ENCODE peak calls at places on chromosomes 5 and 9, in ten cellular contexts. C is cardiac muscle cell; G is tibial nerve; Q is epithelial cell of esophagus; R is Peyer's patch; K is choroid plexus epithelial cell; W is Calu3; D is cardiac fibroblast; V is AG09309; F is CD4-positive, alpha-beta T cell. L is an unnamed sample.

GRCh38 chr5:34717426-34718327 is 61.5 kb downstream of the RAI14 start:
- DNase-seq in V (peak), F (no peak), C (peak), K (peak), W (no peak), D (peak), Q (peak), R (no peak), G (no peak), L (no peak)

GRCh38 chr5:42787073-42787472 is 24.6 kb downstream of the SELENOP start:
- DNase-seq in C (no peak), D (no peak), K (no peak), Q (no peak), R (no peak), W (no peak), V (no peak), F (no peak), G (no peak), L (no peak)

GRCh38 chr9:127973169-127974001 is 7.4 kb downstream of the EEIG1 start:
- DNase-seq in K (no peak), V (no peak), G (no peak), C (no peak), R (peak), W (no peak), D (no peak), F (no peak), Q (no peak), L (no peak)

GRCh38 chr5:149837680-149838269 is 106.8 kb downstream of the PDE6A start:
- DNase-seq in G (peak), W (peak), C (peak), F (no peak), Q (peak), D (peak), K (peak), R (peak), V (peak), L (no peak)

GRCh38 chr9:75229605-75230332 is 141.5 kb downstream of the OSTF1 start:
- DNase-seq in K (peak), V (no peak), F (no peak), D (peak), R (peak), C (peak), G (no peak), W (peak), Q (peak), L (peak)

GRCh38 chr5:18010053-18010452 is 375.8 kb downstream of the TAF11L14 start:
- DNase-seq in D (no peak), K (no peak), Q (peak), V (no peak), W (no peak), G (no peak), F (no peak), R (no peak), C (no peak), L (no peak)

GRCh38 chr9:133709716-133710571 is 28.2 kb downstream of the SARDH start:
- DNase-seq in F (no peak), W (no peak), G (no peak), R (no peak), V (no peak), Q (no peak), D (no peak), C (no peak), K (no peak), L (no peak)

GRCh38 chr5:177103523-177104253 is 17.0 kb downstream of the FGFR4 start:
- DNase-seq in Q (peak), F (no peak), C (no peak), V (no peak), G (no peak), K (peak), R (no peak), D (peak), W (no peak), L (no peak)

GRCh38 chr5:133245191-133246052 is 193.6 kb downstream of the HSPA4 start:
- DNase-seq in V (peak), Q (peak), K (peak), C (peak), W (peak), F (no peak), R (no peak), D (peak), G (peak), L (no peak)

GRCh38 chr9:4742246-4742645 is 1.2 kb upstream of the AK3 start:
- DNase-seq in Q (peak), W (no peak), C (no peak), K (peak), G (no peak), F (no peak), V (no peak), D (no peak), R (no peak), L (no peak)

GRCh38 chr9:123406691-123407536 is 50.9 kb downstream of the CRB2 start:
- DNase-seq in G (no peak), F (no peak), Q (peak), R (no peak), D (no peak), V (no peak), C (peak), K (peak), W (no peak), L (no peak)

GRCh38 chr9:5482194-5482593 is 28.1 kb upstream of the PDCD1LG2 start:
- DNase-seq in F (no peak), R (no peak), D (no peak), G (no peak), V (no peak), Q (no peak), K (no peak), W (no peak), C (no peak), L (no peak)

GRCh38 chr5:74919487-74919886 is 53.3 kb upstream of the FAM169A start:
- DNase-seq in C (peak), D (peak), V (no peak), W (no peak), G (no peak), R (no peak), F (no peak), K (peak), Q (peak), L (no peak)

GRCh38 chr5:141969783-141970741 is 1.2 kb downstream of the RNF14 start:
- DNase-seq in K (peak), C (no peak), V (no peak), R (no peak), Q (no peak), W (no peak), D (peak), F (no peak), G (no peak), L (peak)

GRCh38 chr9:32431940-32432555 is 47.6 kb downstream of the ACO1 start:
- DNase-seq in G (peak), Q (peak), K (peak), F (peak), V (no peak), C (peak), D (peak), R (peak), W (peak), L (no peak)

GRCh38 chr9:22622823-22623222 is 176.2 kb downstream of the DMRTA1 start:
- DNase-seq in C (no peak), R (no peak), D (no peak), Q (no peak), F (no peak), V (no peak), G (no peak), K (no peak), W (no peak), L (no peak)

GRCh38 chr9:34069831-34070230 is 21.1 kb upstream of the UBAP2 start:
- DNase-seq in R (no peak), F (no peak), D (no peak), K (no peak), V (no peak), W (no peak), C (no peak), G (no peak), Q (peak), L (peak)

GRCh38 chr5:37110128-37110527 is 139.0 kb downstream of the CPLANE1 start:
- DNase-seq in F (no peak), V (no peak), Q (no peak), C (no peak), G (no peak), R (no peak), D (no peak), K (no peak), W (no peak), L (no peak)

GRCh38 chr5:165808358-165808757 is 2302.9 kb downstream of the MAT2B start:
- DNase-seq in G (no peak), W (no peak), Q (no peak), V (no peak), R (no peak), F (no peak), K (no peak), D (no peak), C (no peak), L (peak)

GRCh38 chr9:105243015-105243686 is 1.3 kb upstream of the SLC44A1 start:
- DNase-seq in R (no peak), V (peak), F (no peak), W (no peak), G (no peak), K (peak), Q (no peak), C (peak), D (peak), L (no peak)

GRCh38 chr9:16475257-16475656 is 395.2 kb downstream of the BNC2 start:
- DNase-seq in V (no peak), F (no peak), Q (no peak), R (no peak), K (no peak), W (no peak), D (no peak), C (no peak), G (no peak), L (no peak)

GRCh38 chr9:96135071-96135825 is 166.7 kb downstream of the HSD17B3 start:
- DNase-seq in C (peak), K (peak), F (no peak), R (no peak), G (no peak), D (peak), W (no peak), V (no peak), Q (no peak), L (no peak)

GRCh38 chr9:136372561-136373299 is 739 bp downstream of the CARD9 start:
- DNase-seq in K (peak), W (peak), V (no peak), G (peak), R (peak), D (peak), C (peak), Q (peak), F (no peak), L (peak)

GRCh38 chr9:79220246-79220645 is 351.5 kb upstream of the TLE4 start:
- DNase-seq in Q (peak), W (no peak), D (peak), G (no peak), C (peak), R (no peak), F (no peak), K (peak), V (no peak), L (no peak)

GRCh38 chr9:94181782-94182181 is 77.3 kb upstream of the ZNF169 start:
- DNase-seq in K (no peak), G (no peak), V (no peak), F (no peak), W (no peak), C (no peak), D (no peak), Q (no peak), R (no peak), L (no peak)

GRCh38 chr5:50889790-50890189 is 223.4 kb downstream of the PARP8 start:
- DNase-seq in C (no peak), V (no peak), F (no peak), R (no peak), D (peak), G (no peak), W (no peak), K (peak), Q (no peak), L (peak)

GRCh38 chr9:135851748-135852147 is 55.6 kb downstream of the CAMSAP1 start:
- DNase-seq in K (no peak), V (no peak), W (no peak), F (no peak), R (no peak), Q (peak), D (no peak), G (no peak), C (no peak), L (no peak)

GRCh38 chr5:179288809-179289185 is 56.5 kb downstream of the ADAMTS2 start:
- DNase-seq in G (no peak), K (no peak), C (no peak), D (no peak), V (no peak), F (no peak), Q (no peak), W (no peak), R (peak), L (no peak)

GRCh38 chr9:88775037-88775471 is 216.2 kb upstream of the S1PR3 start:
- DNase-seq in R (no peak), G (peak), D (peak), Q (peak), C (peak), F (no peak), W (no peak), V (peak), K (peak), L (peak)

GRCh38 chr5:88555658-88556057 is 287.0 kb upstream of the TMEM161B start:
- DNase-seq in F (no peak), D (no peak), W (no peak), K (no peak), C (no peak), V (no peak), Q (no peak), R (no peak), G (no peak), L (no peak)

GRCh38 chr9:99181621-99182020 is 40.1 kb downstream of the ALG2 start:
- DNase-seq in D (peak), V (no peak), R (no peak), W (no peak), F (no peak), Q (no peak), G (no peak), K (peak), C (peak), L (no peak)

GRCh38 chr5:147234825-147235635 is at the start of gene STK32A:
- DNase-seq in V (no peak), K (peak), G (peak), D (peak), C (peak), R (peak), W (peak), Q (peak), F (no peak), L (no peak)

GRCh38 chr5:116575635-116576042 is 1.0 kb upstream of the SEMA6A start:
- DNase-seq in K (peak), W (peak), V (no peak), C (no peak), F (no peak), G (no peak), R (peak), Q (peak), D (no peak), L (no peak)

GRCh38 chr5:116573279-116573616 is 1.4 kb downstream of the SEMA6A start:
- DNase-seq in V (no peak), D (no peak), W (peak), C (no peak), K (peak), F (no peak), Q (peak), R (peak), G (no peak), L (no peak)

GRCh38 chr5:116572375-116573278 is 2.0 kb downstream of the SEMA6A start:
- DNase-seq in F (no peak), W (peak), Q (peak), K (peak), V (no peak), C (no peak), D (peak), G (no peak), R (peak), L (no peak)

GRCh38 chr5:116574682-116575634 is at the start of gene SEMA6A:
- DNase-seq in C (peak), K (peak), V (peak), F (peak), Q (peak), W (peak), D (peak), G (peak), R (peak), L (peak)

DNA sequence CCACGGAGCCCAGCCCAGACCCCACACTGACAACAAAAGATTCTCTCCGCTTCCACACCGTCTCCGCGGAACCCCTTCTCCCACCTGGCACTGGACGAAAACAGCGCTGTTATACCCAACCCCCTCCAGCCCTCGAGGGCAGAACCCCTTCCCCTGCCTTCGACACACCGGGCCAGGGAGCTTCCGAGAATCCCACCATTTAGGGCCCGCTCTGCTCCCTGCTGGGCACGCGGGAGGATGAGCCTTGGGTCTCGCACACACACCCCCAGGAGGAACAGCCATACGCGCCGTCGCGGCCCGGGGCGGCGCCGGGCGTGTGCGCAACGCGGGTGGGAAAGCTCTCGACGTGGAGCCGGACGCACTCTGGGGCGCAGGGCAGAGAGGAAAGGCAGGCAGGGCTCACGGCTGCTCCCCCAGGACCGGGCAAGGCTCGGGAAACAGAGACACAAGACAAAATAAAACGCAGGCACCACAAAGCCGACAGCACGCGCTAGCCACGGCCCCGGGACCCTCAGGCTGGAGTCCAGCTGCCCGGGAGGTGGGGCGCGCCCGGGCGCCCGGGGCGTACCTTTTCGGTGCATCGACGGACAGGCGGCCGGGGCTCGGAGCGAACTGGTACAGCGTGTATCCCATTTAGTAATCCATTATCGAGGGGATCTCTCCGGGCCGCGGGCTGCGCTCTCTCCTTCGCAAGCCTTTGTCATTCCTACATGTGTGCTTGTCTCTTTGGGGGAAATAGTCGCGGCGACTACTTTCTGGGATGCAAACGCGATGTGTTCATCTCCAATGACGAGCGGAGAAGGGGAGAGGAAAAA is 799 bp downstream of the SEMA6A start:
- DNase-seq in G (no peak), Q (peak), D (peak), W (peak), K (peak), V (no peak), C (no peak), F (no peak), R (peak), L (no peak)
- TF ChIP-seq CTCF in G (no peak), Q (no peak), D (no peak), W (no peak), K (no peak), V (no peak), C (no peak), F (no peak), R (no peak), L (no peak)

DNA sequence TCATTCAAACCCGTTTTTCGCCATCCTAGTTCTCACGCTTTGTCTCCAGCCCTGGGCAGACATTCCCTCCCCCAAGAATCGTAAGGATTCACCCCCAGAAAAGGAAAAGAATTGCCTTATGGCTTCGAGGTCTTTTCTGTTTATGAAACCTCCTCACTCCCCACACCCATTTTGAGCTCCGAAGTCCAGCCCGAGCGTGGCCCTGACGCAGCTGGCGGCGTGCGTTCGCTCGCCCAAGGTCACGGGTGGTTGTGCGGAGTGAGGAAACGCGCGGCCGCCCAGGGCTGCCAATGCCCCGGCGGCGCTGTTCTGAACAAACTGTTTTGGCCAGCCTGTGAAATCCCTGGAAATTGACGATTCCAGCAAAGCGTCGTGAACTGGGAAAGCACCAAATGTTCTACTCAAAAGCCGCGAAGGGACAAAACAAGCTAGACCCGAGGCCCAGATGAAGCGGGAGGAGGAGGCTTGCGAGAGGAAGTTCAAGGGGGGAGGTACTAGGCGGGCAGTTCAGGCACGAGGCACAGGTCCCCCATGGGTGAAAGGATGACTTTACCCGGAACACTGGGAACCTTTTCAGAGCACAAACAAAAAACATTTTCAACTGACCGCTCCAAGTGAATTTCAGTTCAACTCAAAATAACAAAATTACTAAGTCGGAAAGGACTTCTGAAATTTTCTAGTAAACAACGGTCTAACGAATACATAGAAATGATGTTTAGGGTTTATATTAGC is 683 bp upstream of the ZFAND5 start:
- DNase-seq in F (peak), K (peak), D (peak), R (peak), C (peak), V (peak), W (peak), G (peak), Q (no peak), L (peak)
- TF ChIP-seq CTCF in F (no peak), K (peak), D (peak), R (no peak), C (peak), V (peak), W (no peak), G (peak), Q (no peak), L (peak)

DNA sequence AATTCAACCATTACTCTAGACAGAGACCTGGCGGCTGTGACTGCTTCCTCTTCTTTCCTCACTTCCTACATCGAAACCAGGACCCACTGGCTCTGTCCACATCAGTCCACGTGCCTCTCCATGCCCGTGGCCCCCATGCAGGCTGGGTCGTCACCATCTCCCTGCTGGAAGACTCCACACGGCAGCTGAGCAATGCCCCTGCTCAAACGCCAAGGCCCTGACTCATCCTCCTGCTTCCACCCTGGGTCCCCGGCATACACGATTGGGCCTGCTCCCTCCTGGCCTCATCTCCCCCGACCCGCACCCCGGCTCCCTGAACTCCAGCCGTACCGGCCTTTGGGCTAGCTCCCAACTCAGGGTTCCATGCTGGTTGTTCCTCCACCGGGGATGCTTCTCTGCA is 67.2 kb upstream of the IER5L start:
- DNase-seq in F (no peak), C (peak), K (peak), R (peak), G (no peak), D (peak), Q (peak), W (no peak), V (no peak), L (no peak)
- TF ChIP-seq CTCF in F (no peak), C (no peak), K (no peak), R (no peak), G (no peak), D (no peak), Q (no peak), W (no peak), V (no peak), L (no peak)

DNA sequence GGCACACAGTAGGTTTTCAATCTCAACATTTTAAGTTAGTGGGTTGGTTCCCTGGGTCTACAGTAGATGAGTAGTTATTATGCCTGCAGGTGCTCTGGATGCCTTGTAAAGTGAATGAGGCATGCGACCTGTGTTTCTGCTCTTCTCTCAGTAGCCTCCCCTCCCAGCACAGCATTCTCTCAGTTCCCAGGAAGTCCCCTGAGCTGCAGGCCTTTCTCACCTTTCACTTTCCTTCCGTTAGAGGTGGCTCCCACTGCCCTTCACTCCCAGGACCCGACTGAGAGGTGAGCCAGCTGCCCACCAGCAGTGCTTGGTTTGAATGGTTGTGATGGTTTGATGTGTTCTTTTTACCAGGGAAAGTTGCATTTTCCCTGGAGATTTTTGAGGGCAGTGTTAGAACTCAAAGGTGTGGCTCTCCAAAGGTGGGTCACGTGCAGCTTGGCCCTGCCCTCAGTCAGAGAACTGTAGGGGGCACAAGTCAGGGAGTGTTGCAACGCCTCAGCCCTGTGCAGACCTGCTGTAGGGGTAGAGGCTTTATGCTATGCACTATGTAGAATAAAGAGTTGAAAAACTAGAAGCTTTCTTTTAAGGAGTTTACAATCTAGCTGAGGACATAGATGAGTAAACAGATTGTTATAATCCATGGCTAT is 173.8 kb downstream of the NTRK2 start:
- DNase-seq in R (no peak), C (no peak), K (no peak), D (no peak), Q (no peak), W (no peak), F (no peak), V (no peak), G (no peak), L (no peak)
- TF ChIP-seq CTCF in R (no peak), C (no peak), K (no peak), D (no peak), Q (no peak), W (no peak), F (no peak), V (no peak), G (no peak), L (no peak)